ENCODE peak calls at places on chromosomes 7 and 10, in eight cellular contexts. E is fibroblast of lung, R is colonic mucosa, H is gastrocnemius medialis, W is left lung, O is right atrium auricular region, K is transverse colon, S is esophagus muscularis mucosa. V is an unnamed sample.

GRCh38 chr10:119421887-119422684 is 120.4 kb downstream of the RGS10 start:
- DNase-seq in E (peak; percentile 82), R (no peak), H (peak; percentile 42), W (peak; percentile 34), O (no peak), K (no peak), S (no peak), V (no peak)

GRCh38 chr10:30775779-30776591 is 146.4 kb upstream of the LYZL2 start:
- DNase-seq in E (peak; percentile 90), R (no peak), H (no peak), W (no peak), O (no peak), K (peak; percentile 35), S (no peak), V (no peak)

GRCh38 chr7:129969881-129970446 is 17.2 kb upstream of the UBE2H start:
- DNase-seq in E (no peak), R (peak; percentile 58), H (no peak), W (no peak), O (no peak), K (peak; percentile 41), S (no peak), V (no peak)

GRCh38 chr7:127776776-127777390 is 124.9 kb downstream of the SND1 start:
- DNase-seq in E (peak; percentile 66), R (no peak), H (no peak), W (no peak), O (no peak), K (no peak), S (no peak), V (no peak)

GRCh38 chr7:155965010-155965409 is 152.7 kb upstream of the SHH start:
- DNase-seq in E (no peak), R (no peak), H (no peak), W (no peak), O (no peak), K (no peak), S (no peak), V (no peak)

GRCh38 chr10:29719281-29719675 is 84.5 kb upstream of the SVIL start:
- DNase-seq in E (no peak), R (no peak), H (no peak), W (no peak), O (no peak), K (no peak), S (no peak), V (no peak)

GRCh38 chr10:32795598-32796183 is 162.3 kb downstream of the ITGB1 start:
- DNase-seq in E (peak; percentile 57), R (no peak), H (no peak), W (no peak), O (no peak), K (no peak), S (no peak), V (no peak)

GRCh38 chr10:129411146-129411705 is 55.8 kb upstream of the MGMT start:
- DNase-seq in E (no peak), R (peak; percentile 3), H (no peak), W (no peak), O (peak; percentile 36), K (no peak), S (peak; percentile 81), V (no peak)

GRCh38 chr10:878333-878753 is 53.2 kb downstream of the LARP4B start:
- DNase-seq in E (peak; percentile 89), R (no peak), H (peak; percentile 87), W (no peak), O (no peak), K (no peak), S (no peak), V (no peak)

GRCh38 chr7:30180718-30181117 is 45.9 kb downstream of the MTURN start:
- DNase-seq in E (no peak), R (no peak), H (no peak), W (no peak), O (no peak), K (no peak), S (no peak), V (no peak)

GRCh38 chr10:24556746-24557742 is 166.6 kb downstream of the ARHGAP21 start:
- DNase-seq in E (peak; percentile 84), R (peak; percentile 35), H (no peak), W (no peak), O (peak; percentile 54), K (peak; percentile 28), S (peak; percentile 82), V (peak; percentile 42)

GRCh38 chr7:17301491-17302101 is 3.1 kb downstream of the AHR start:
- DNase-seq in E (peak; percentile 72), R (peak; percentile 67), H (no peak), W (no peak), O (peak; percentile 61), K (peak; percentile 32), S (no peak), V (peak; percentile 76)

GRCh38 chr10:69426376-69426727 is 9.6 kb upstream of the TACR2 start:
- DNase-seq in E (no peak), R (no peak), H (no peak), W (no peak), O (no peak), K (no peak), S (no peak), V (no peak)

GRCh38 chr10:15802375-15802949 is 57.8 kb downstream of the MINDY3 start:
- DNase-seq in E (no peak), R (no peak), H (no peak), W (no peak), O (no peak), K (no peak), S (no peak), V (no peak)

DNA sequence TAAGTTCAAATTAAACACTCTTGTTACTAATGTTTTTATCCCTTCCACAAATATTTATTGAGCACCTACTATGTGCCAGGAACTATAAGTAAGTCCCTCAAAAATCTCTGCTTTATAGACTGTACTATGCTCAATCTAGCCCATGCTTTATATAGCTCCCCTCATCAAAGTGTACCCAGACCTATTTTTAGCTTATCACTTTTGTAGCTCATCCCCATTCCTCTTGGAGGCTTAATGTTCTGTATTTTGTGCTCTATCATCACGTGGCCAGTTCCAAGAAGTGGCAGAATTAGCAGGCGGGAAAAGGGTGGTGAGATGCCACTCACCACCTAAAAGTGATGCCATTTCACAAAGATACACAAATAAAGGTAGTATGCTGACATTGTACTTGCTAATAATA is 138.1 kb upstream of the BET1 start:
- DNase-seq in E (no peak), R (no peak), H (no peak), W (no peak), O (no peak), K (no peak), S (no peak), V (no peak)
- H3K4me1 ChIP-seq in E (peaks cover 12% of the 10 kb centered on the region), R (no peaks in the 10 kb centered on the region), H (no peaks in the 10 kb centered on the region), W (no peaks in the 10 kb centered on the region), O (no peaks in the 10 kb centered on the region), K (no peaks in the 10 kb centered on the region), S (no peaks in the 10 kb centered on the region), V (no peaks in the 10 kb centered on the region)

DNA sequence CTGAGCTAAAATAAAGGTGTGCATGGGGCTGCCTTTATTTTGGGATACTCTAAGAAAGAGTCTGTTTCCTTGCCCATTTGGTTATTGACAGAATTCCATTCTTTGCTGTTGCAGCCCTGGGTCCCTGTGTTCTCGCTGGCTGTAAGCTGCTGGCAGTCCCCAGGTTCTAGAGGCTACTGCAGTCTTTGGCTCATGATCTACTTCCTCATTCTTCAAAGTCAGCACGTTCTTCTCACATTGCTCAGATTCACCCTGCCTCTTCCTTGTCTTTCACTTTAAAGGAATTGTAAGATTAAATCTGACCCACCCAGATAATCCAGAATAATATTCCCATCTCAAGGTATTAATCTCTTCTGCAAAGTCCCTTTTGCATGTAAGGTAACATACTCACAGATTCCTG is 620.3 kb downstream of the CCSER2 start:
- DNase-seq in E (no peak), R (no peak), H (no peak), W (no peak), O (no peak), K (no peak), S (no peak), V (no peak)
- H3K9me3 ChIP-seq in E (no peaks in the 10 kb centered on the region), R (no peaks in the 10 kb centered on the region), H (no peaks in the 10 kb centered on the region), W (no peaks in the 10 kb centered on the region), O (no peaks in the 10 kb centered on the region), K (no peaks in the 10 kb centered on the region), S (no peaks in the 10 kb centered on the region), V (no peaks in the 10 kb centered on the region)

GRCh38 chr10:79272353-79272752 is 74.9 kb upstream of the PPIF start:
- DNase-seq in E (no peak), R (no peak), H (no peak), W (no peak), O (no peak), K (no peak), S (no peak), V (no peak)

GRCh38 chr10:79269969-79270368 is 77.3 kb upstream of the PPIF start:
- DNase-seq in E (no peak), R (no peak), H (no peak), W (no peak), O (no peak), K (no peak), S (no peak), V (no peak)

GRCh38 chr10:79268717-79269116 is 78.6 kb upstream of the PPIF start:
- DNase-seq in E (no peak), R (no peak), H (no peak), W (no peak), O (no peak), K (no peak), S (no peak), V (no peak)

GRCh38 chr10:79269443-79269842 is 77.8 kb upstream of the PPIF start:
- DNase-seq in E (no peak), R (no peak), H (no peak), W (no peak), O (no peak), K (no peak), S (no peak), V (no peak)

DNA sequence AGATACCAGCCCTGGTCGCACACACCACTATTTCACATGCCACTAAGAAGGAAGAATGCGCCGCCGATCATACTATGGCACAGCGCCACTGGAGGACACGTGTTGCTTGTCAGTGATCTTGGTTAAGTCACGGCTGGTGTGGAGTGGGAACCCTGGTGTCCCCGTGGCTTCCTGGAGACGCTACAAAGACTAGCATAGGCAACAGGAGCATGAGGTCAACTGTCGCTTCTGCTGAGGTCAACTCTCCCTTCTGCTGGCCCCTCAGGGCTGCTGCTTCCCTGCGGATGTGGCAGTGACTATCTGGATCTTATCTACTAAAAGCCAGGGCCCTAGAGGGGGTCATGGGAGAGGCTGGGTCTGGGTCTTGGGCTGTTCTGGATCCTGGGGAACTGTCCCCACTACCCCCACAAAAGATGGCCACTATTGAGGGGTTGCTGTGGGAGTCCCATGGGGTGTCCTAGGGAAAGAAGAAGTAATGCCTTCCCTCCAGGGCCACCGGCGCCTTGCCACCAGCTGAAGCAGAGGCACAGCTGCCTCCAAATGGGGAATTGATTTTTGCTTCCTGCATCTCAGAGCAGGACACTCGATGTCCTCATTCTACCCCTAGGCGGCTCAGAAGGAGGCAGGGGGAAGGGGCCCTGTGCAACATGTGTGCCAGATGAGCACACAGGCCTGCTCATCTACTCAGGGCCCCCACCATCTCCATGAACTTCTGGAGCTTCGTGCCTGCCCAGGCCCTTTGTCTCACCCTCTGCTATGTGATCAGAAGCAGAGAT is 76.6 kb upstream of the PPIF start:
- DNase-seq in E (no peak), R (no peak), H (peak; percentile 50), W (peak; percentile 88), O (peak; percentile 85), K (no peak), S (no peak), V (no peak)
- H3K4me1 ChIP-seq in E (peaks cover 59% of the 10 kb centered on the region), R (no peaks in the 10 kb centered on the region), H (peaks cover 73% of the 10 kb centered on the region), W (peaks cover 99% of the 10 kb centered on the region), O (peaks cover 100% of the 10 kb centered on the region), K (peaks cover 97% of the 10 kb centered on the region), S (peaks cover 93% of the 10 kb centered on the region), V (peaks cover 24% of the 10 kb centered on the region)

DNA sequence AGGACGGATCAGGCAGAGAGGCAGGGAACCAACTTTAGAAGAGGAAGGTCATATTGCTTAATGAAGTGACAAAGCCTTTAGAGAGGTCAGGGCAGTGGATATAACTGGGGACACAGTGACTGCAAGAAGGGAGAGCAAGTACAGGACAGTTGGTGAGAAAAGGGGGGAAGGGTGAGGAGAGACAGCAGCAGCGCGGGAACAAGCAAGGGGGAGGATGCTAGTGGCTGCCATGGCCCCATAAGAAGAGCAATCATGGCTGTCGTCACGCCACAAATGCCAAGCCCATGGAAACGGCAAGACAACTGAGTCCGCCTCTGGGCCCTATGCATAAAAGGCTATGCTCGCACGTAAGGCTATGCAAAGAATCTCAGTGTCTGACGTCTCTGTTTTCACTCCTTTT is 9.1 kb downstream of the ZNF3 start:
- DNase-seq in E (no peak), R (no peak), H (no peak), W (no peak), O (no peak), K (no peak), S (no peak), V (no peak)
- H3K9me3 ChIP-seq in E (peaks cover 15% of the 10 kb centered on the region), R (peaks cover 8% of the 10 kb centered on the region), H (peaks cover 7% of the 10 kb centered on the region), W (peaks cover 4% of the 10 kb centered on the region), O (peaks cover 32% of the 10 kb centered on the region), K (peaks cover 22% of the 10 kb centered on the region), S (peaks cover 18% of the 10 kb centered on the region), V (no peaks in the 10 kb centered on the region)